ENCODE peak calls at places on chromosomes 13 and 19, in six cellular contexts. C, R, E, Y, T and K are unnamed samples.

GRCh38 chr19:31167695-31168094 is 181.5 kb downstream of the TSHZ3 start:
- DNase-seq in T (no peak), R (no peak), C (no peak), E (no peak), Y (peak; percentile 4), K (no peak)

GRCh38 chr13:44188257-44188656 is 185.4 kb upstream of the SERP2 start:
- DNase-seq in E (no peak), C (no peak), R (no peak), T (no peak), Y (no peak), K (no peak)

GRCh38 chr19:3082331-3082730 is 11.8 kb upstream of the GNA11 start:
- DNase-seq in Y (no peak), R (no peak), C (no peak), T (no peak), E (no peak), K (no peak)

GRCh38 chr13:110339263-110339662 is 32.2 kb downstream of the COL4A2 start:
- DNase-seq in E (no peak), C (no peak), Y (no peak), T (no peak), R (no peak), K (no peak)

GRCh38 chr19:5803752-5804515 is 933 bp upstream of the NRTN start:
- DNase-seq in Y (peak; percentile 97), R (peak; percentile 95), T (peak; percentile 83), E (peak; percentile 82), C (peak; percentile 91), K (peak; percentile 39)

GRCh38 chr13:43331676-43332075 is 308.3 kb downstream of the DNAJC15 start:
- DNase-seq in R (no peak), C (no peak), E (no peak), T (no peak), Y (no peak), K (no peak)

GRCh38 chr19:46605356-46605821 is 4.3 kb downstream of the CALM3 start:
- DNase-seq in E (no peak), C (no peak), T (no peak), R (no peak), Y (no peak), K (no peak)

GRCh38 chr19:2983351-2984195 is 6.2 kb downstream of the TLE6 start:
- DNase-seq in E (peak; percentile 69), Y (peak; percentile 92), R (no peak), T (peak; percentile 74), C (peak; percentile 45), K (no peak)

GRCh38 chr19:47821460-47822020 is at the start of gene CRX:
- DNase-seq in C (no peak), T (no peak), Y (no peak), R (no peak), E (no peak), K (no peak)

GRCh38 chr19:35718345-35719041 is 690 bp downstream of the KMT2B start:
- DNase-seq in Y (no peak), C (peak; percentile 56), E (peak; percentile 40), T (peak; percentile 43), R (peak; percentile 32), K (no peak)

GRCh38 chr19:47343194-47343802 is 5.8 kb upstream of the DHX34 start:
- DNase-seq in E (no peak), C (no peak), R (no peak), Y (no peak), T (no peak), K (no peak)

GRCh38 chr13:48939728-48940127 is 36.0 kb upstream of the FNDC3A start:
- DNase-seq in T (no peak), Y (no peak), C (no peak), E (no peak), R (no peak), K (no peak)

GRCh38 chr13:46596501-46596900 is 43.5 kb downstream of the LRCH1 start:
- DNase-seq in C (no peak), Y (no peak), R (no peak), E (no peak), T (no peak), K (no peak)
- H3K4me1 ChIP-seq in C (peaks cover 35% of the 10 kb centered on the region), Y (peaks cover 1% of the 10 kb centered on the region), R (peaks cover 98% of the 10 kb centered on the region), E (peaks cover 29% of the 10 kb centered on the region), T (peaks cover 89% of the 10 kb centered on the region), K (peaks cover 79% of the 10 kb centered on the region)

GRCh38 chr13:100921139-100921538 is 246.5 kb upstream of the TMTC4 start:
- DNase-seq in Y (no peak), T (no peak), R (no peak), C (no peak), E (no peak), K (no peak)
- H3K4me1 ChIP-seq in Y (no peaks in the 10 kb centered on the region), T (no peaks in the 10 kb centered on the region), R (no peaks in the 10 kb centered on the region), C (no peaks in the 10 kb centered on the region), E (no peaks in the 10 kb centered on the region), K (no peaks in the 10 kb centered on the region)

GRCh38 chr13:41054919-41055619 is 6.2 kb upstream of the WBP4 start:
- DNase-seq in T (no peak), Y (no peak), E (no peak), C (no peak), R (no peak), K (no peak)

GRCh38 chr13:41056194-41056593 is 5.1 kb upstream of the WBP4 start:
- DNase-seq in T (no peak), C (no peak), R (no peak), Y (no peak), E (no peak), K (no peak)

GRCh38 chr13:41053384-41053826 is 7.9 kb upstream of the WBP4 start:
- DNase-seq in Y (no peak), R (no peak), C (no peak), E (no peak), T (no peak), K (peak; percentile 79)

GRCh38 chr13:41052441-41052840 is 8.9 kb upstream of the WBP4 start:
- DNase-seq in T (no peak), Y (no peak), E (no peak), C (no peak), R (no peak), K (no peak)

GRCh38 chr13:41054212-41054877 is 7.0 kb upstream of the WBP4 start:
- DNase-seq in R (no peak), T (no peak), C (no peak), E (no peak), Y (no peak), K (peak; percentile 37)
- H3K4me1 ChIP-seq in R (peaks cover 100% of the 10 kb centered on the region), T (peaks cover 100% of the 10 kb centered on the region), C (peaks cover 73% of the 10 kb centered on the region), E (peaks cover 89% of the 10 kb centered on the region), Y (no peaks in the 10 kb centered on the region), K (peaks cover 6% of the 10 kb centered on the region)

DNA sequence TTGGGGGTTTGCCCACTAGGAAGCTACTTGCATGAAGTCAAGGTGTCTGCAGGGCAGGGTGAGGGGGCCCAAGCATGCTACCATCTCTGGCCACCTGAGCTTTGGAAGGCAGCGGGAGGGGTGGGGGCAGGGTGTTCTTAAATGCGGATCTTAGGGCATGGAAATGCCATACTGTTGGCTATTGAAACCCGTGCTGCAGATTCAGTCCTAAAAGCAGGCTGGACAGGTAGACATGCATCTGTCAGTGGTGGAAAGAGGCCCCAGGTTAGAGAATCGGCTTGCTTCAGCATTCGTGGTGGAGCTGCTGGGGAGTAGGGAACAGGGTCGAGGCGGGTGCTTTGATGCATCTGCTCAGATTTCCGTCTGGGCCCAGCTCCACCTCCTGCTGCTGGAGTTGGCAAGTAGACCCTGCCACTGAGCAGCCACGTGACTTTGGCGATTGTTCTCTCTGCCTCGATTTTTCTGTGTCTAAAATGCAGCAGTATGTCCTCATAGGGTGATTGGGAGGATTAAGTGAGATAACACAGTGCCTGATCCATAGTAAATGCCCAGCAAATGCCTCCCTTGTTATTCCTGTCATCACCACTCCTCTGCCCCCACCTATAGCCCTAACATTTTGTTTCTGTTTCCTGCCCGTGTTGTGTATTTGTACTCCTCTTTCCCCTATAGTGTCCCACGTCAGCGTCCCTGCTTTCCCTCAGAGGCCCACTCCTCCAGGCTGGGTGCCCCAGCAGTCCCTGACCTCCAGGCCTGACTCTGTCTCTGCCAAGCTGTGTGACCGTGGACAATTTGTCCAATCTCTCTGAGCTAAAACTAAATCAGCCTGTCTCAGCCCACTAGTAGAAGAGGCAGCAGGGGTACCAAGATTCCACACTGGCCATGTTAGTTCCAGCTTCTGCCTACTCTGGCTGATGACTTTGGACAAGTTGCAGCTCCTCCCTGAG is 5.8 kb downstream of the PPP1R37 start:
- DNase-seq in R (peak; percentile 79), E (peak; percentile 52), Y (no peak), C (no peak), T (peak; percentile 45), K (no peak)
- H3K4me1 ChIP-seq in R (peaks cover 100% of the 10 kb centered on the region), E (peaks cover 97% of the 10 kb centered on the region), Y (no peaks in the 10 kb centered on the region), C (peaks cover 37% of the 10 kb centered on the region), T (peaks cover 95% of the 10 kb centered on the region), K (peaks cover 15% of the 10 kb centered on the region)

GRCh38 chr19:18304194-18304495 is 18.7 kb downstream of the LSM4 start:
- DNase-seq in T (peak; percentile 59), E (peak; percentile 53), R (no peak), C (no peak), Y (no peak), K (no peak)
- H3K4me1 ChIP-seq in T (peaks cover 78% of the 10 kb centered on the region), E (peaks cover 73% of the 10 kb centered on the region), R (peaks cover 89% of the 10 kb centered on the region), C (no peaks in the 10 kb centered on the region), Y (peaks cover 3% of the 10 kb centered on the region), K (peaks cover 22% of the 10 kb centered on the region)

DNA sequence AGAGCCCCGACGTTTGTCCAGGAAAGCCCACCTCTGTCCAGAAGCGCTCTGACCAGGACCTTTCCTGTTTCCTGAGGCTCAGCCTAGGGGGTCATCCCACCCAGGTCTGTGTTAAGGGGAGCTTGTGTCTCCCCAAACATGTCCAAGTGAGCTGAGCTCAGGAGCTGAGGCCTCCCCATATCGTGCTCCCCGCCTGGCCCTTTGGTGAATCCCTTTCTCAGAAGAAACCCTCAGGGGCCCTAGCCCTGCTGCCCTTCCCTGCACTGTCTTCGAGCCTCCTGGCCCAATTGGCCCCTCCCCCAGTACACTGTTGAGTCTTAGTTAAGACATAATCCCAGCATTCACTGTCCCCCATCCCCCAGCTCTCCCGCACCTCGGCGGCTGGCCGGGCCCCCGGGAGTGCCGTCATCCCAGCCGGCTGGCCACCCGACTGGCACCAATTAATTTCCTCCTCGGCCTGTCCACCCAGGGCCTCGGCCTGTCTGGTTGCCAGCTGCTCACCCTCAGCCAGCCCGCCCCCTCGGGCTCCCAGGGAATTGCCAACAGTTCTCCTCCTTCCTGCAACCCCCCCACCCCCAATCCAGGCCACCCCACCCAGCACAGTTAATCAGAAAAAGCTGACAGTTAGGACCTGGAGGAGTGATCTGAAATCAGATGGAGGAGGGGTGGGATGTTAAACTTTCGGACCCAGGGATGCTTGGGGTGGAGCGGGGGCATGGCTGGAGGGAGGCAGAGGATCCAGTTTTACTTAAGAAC is 13.6 kb downstream of the IER2 start:
- DNase-seq in T (peak; percentile 67), C (peak; percentile 84), Y (peak; percentile 88), R (peak; percentile 76), E (peak; percentile 73), K (no peak)
- H3K4me1 ChIP-seq in T (peaks cover 74% of the 10 kb centered on the region), C (peaks cover 26% of the 10 kb centered on the region), Y (peaks cover 7% of the 10 kb centered on the region), R (peaks cover 89% of the 10 kb centered on the region), E (peaks cover 23% of the 10 kb centered on the region), K (peaks cover 56% of the 10 kb centered on the region)

DNA sequence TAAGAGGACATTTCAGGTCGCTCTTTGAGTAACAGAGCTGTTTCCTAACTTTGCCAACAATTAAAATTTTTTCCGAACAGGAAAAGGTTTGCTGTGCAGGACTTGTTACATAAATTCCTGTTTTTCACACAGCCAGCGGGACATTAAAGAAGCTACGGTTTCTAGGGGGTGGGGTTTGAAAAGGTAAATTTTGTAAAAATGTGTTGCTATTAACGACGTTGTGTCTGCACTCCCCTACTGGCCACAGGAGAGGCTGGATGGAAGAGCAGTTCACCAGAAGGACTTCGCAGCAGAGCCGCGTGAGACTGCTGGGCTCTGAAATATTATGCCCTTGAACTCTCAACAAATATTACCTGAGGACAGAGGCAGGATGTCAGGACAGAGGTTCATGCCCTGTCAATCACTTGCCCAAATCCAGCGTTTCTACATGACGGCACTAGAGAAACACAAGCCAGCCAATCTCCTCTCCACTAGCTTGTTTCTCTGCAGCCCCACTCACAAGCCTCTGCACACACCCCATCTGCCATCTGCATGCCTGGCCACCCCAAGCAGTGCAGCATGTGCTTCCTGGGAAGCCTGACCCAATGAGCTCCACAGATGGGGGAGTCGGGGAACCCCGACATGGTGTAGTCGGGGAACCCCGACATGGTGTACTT is 102.0 kb downstream of the FOXO1 start:
- DNase-seq in R (no peak), C (no peak), Y (no peak), E (no peak), T (no peak), K (peak; percentile 24)
- H3K4me1 ChIP-seq in R (peaks cover 70% of the 10 kb centered on the region), C (peaks cover 41% of the 10 kb centered on the region), Y (peaks cover 3% of the 10 kb centered on the region), E (peaks cover 81% of the 10 kb centered on the region), T (peaks cover 93% of the 10 kb centered on the region), K (peaks cover 11% of the 10 kb centered on the region)